ENCODE peak calls at places on chromosomes 1 and 21, in five cellular contexts. One of them, this sample, is unnamed.

GRCh38 chr1:201252833-201253810 is 30.2 kb upstream of the PKP1 start:
- DNase-seq in PC-9: no peak
- DNase-seq in kidney: peak; percentile 65
- DNase-seq in fibroblast of the aortic adventitia: no peak
- DNase-seq in NB4: no peak
- DNase-seq in this sample: no peak

GRCh38 chr1:23563003-23563402 is 3.7 kb upstream of the ID3 start:
- DNase-seq in PC-9: no peak
- DNase-seq in kidney: no peak
- DNase-seq in fibroblast of the aortic adventitia: peak; percentile 44
- DNase-seq in NB4: no peak
- DNase-seq in this sample: no peak

GRCh38 chr1:219402925-219403324 is 210.0 kb downstream of the ZC3H11B start:
- DNase-seq in PC-9: no peak
- DNase-seq in kidney: no peak
- DNase-seq in fibroblast of the aortic adventitia: no peak
- DNase-seq in NB4: no peak
- DNase-seq in this sample: no peak

GRCh38 chr21:38095220-38095619 is 161.6 kb upstream of the KCNJ15 start:
- DNase-seq in PC-9: no peak
- DNase-seq in kidney: no peak
- DNase-seq in fibroblast of the aortic adventitia: no peak
- DNase-seq in NB4: no peak
- DNase-seq in this sample: no peak

GRCh38 chr1:154923695-154924094 is 12.8 kb downstream of the PMVK start:
- DNase-seq in PC-9: no peak
- DNase-seq in kidney: peak; percentile 29
- DNase-seq in fibroblast of the aortic adventitia: no peak
- DNase-seq in NB4: no peak
- DNase-seq in this sample: no peak

GRCh38 chr21:16983425-16983824 is 529.4 kb upstream of the CXADR start:
- DNase-seq in PC-9: no peak
- DNase-seq in kidney: no peak
- DNase-seq in fibroblast of the aortic adventitia: no peak
- DNase-seq in NB4: no peak
- DNase-seq in this sample: no peak

GRCh38 chr1:198934901-198935301 is 296.1 kb downstream of the PTPRC start:
- DNase-seq in PC-9: peak; percentile 37
- DNase-seq in kidney: no peak
- DNase-seq in fibroblast of the aortic adventitia: no peak
- DNase-seq in NB4: peak; percentile 77
- DNase-seq in this sample: no peak

GRCh38 chr1:226104671-226105121 is 42.2 kb downstream of the H3-3A start:
- DNase-seq in PC-9: no peak
- DNase-seq in kidney: no peak
- DNase-seq in fibroblast of the aortic adventitia: no peak
- DNase-seq in NB4: no peak
- DNase-seq in this sample: no peak

GRCh38 chr1:36112823-36113222 is 12.2 kb downstream of the COL8A2 start:
- DNase-seq in PC-9: no peak
- DNase-seq in kidney: no peak
- DNase-seq in fibroblast of the aortic adventitia: no peak
- DNase-seq in NB4: no peak
- DNase-seq in this sample: no peak

GRCh38 chr21:17727361-17727760 is 91.8 kb downstream of the C21orf91 start:
- DNase-seq in PC-9: no peak
- DNase-seq in kidney: no peak
- DNase-seq in fibroblast of the aortic adventitia: no peak
- DNase-seq in NB4: no peak
- DNase-seq in this sample: no peak

GRCh38 chr1:180662709-180663108 is 30.9 kb downstream of the XPR1 start:
- DNase-seq in PC-9: no peak
- DNase-seq in kidney: no peak
- DNase-seq in fibroblast of the aortic adventitia: peak; percentile 5
- DNase-seq in NB4: no peak
- DNase-seq in this sample: no peak

GRCh38 chr1:41404308-41404755 is 43.1 kb downstream of the FOXO6 start:
- DNase-seq in PC-9: peak; percentile 54
- DNase-seq in kidney: no peak
- DNase-seq in fibroblast of the aortic adventitia: no peak
- DNase-seq in NB4: peak; percentile 34
- DNase-seq in this sample: peak; percentile 23

GRCh38 chr1:178973671-178974091 is 52.0 kb upstream of the FAM20B start:
- DNase-seq in PC-9: no peak
- DNase-seq in kidney: no peak
- DNase-seq in fibroblast of the aortic adventitia: no peak
- DNase-seq in NB4: no peak
- DNase-seq in this sample: no peak

GRCh38 chr1:81832573-81832972 is 31.8 kb downstream of the ADGRL2 start:
- DNase-seq in PC-9: no peak
- DNase-seq in kidney: no peak
- DNase-seq in fibroblast of the aortic adventitia: peak; percentile 91
- DNase-seq in NB4: no peak
- DNase-seq in this sample: no peak

GRCh38 chr1:247376659-247377058 is 39.3 kb upstream of the NLRP3 start:
- DNase-seq in PC-9: no peak
- DNase-seq in kidney: no peak
- DNase-seq in fibroblast of the aortic adventitia: no peak
- DNase-seq in NB4: no peak
- DNase-seq in this sample: no peak

GRCh38 chr1:91997607-91998195 is 32.1 kb upstream of the EPHX4 start:
- DNase-seq in PC-9: peak; percentile 64
- DNase-seq in kidney: no peak
- DNase-seq in fibroblast of the aortic adventitia: peak; percentile 64
- DNase-seq in NB4: peak; percentile 71
- DNase-seq in this sample: peak; percentile 5

GRCh38 chr1:198713081-198713480 is 74.2 kb downstream of the PTPRC start:
- DNase-seq in PC-9: no peak
- DNase-seq in kidney: no peak
- DNase-seq in fibroblast of the aortic adventitia: peak; percentile 16
- DNase-seq in NB4: peak; percentile 8
- DNase-seq in this sample: no peak

DNA sequence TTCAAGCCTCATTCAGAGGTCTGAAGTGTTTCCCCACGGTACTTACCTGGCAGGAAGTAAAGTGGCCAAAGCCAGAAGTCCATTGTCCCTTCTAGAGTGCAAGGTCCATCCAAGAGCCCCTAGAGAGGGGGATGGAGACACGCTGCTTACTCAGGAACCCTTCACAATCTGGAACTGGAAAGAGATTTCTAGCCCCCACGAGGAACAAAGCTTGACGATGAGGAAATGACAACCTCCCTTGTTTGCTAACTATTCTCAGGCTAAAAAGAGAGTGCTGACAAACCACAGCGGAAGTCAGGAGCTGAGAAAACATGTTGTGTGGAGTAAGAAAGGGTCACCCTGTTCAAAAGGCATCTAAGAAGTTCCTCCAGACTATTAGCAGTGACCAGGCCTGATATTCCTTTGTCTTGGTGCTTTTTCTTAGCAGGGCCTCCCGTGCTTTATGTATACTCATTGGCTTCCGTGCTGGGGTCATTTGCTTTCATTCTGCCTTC is at the start of gene FCMR:
- DNase-seq in PC-9: no peak
- DNase-seq in kidney: peak; percentile 7
- DNase-seq in fibroblast of the aortic adventitia: no peak
- DNase-seq in NB4: peak; percentile 63
- DNase-seq in this sample: no peak
- H3K4me3 ChIP-seq in PC-9: no peak within 1 kb of the TSS
- H3K4me3 ChIP-seq in kidney: no peak within 1 kb of the TSS
- H3K4me3 ChIP-seq in fibroblast of the aortic adventitia: no peak within 1 kb of the TSS
- H3K4me3 ChIP-seq in NB4: no peak within 1 kb of the TSS
- H3K4me3 ChIP-seq in this sample: no peak within 1 kb of the TSS

DNA sequence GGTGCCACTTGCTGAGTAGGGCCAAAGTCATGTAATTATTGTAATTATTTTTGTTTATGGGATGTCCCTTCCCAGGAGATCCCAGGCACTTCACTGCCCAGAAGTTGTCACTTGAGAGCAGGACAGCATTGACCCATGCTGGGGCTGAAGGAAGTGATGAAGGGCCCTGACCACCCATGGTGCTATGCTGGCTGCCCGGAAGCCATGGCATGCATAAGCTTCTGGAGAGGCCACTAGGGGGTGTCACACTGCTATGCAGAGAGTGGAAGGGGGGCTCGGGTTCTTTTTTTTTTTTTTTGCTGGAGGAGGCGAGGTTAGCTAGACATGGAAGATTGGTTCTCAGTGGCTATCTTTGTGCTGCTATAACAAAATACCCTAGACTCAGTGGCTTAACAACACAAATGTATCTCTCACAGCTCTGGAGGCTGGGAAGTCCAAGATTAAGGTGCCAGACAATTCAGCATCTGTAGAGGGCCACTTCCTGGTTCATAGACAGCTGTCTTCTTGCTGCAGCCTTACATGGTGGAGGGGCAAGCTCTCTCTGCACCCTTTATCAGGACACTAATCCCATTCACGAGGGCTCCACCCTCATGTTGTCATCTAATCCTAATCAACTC is 84.9 kb downstream of the CNIH3 start:
- DNase-seq in PC-9: no peak
- DNase-seq in kidney: no peak
- DNase-seq in fibroblast of the aortic adventitia: peak; percentile 44
- DNase-seq in NB4: peak; percentile 68
- DNase-seq in this sample: peak; percentile 24
- TF ChIP-seq CTCF in PC-9: peak; percentile 58
- TF ChIP-seq CTCF in kidney: no peak
- TF ChIP-seq CTCF in fibroblast of the aortic adventitia: peak; percentile 53
- TF ChIP-seq CTCF in NB4: peak; percentile 79
- TF ChIP-seq CTCF in this sample: peak; percentile 20

DNA sequence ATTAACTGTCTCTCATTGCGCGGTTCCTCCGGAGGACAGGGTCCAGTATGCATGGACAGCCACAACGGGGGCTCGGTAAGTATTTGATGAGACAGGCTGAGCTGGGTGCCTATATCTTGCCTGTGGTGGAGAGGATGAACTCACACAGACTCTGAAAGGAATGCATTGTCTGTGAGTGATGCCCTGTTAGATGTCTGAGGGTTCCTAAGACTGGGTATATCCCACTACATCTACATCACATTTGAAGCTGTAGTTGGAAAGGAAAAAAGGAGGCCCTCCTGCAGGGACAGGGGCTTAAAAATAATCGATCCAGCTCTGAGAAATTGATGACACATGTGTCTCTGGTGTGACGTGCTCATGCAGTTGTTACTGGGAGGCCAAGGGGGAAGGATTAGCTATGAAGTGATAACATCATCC is 1.9 kb downstream of the ADARB1 start:
- DNase-seq in PC-9: no peak
- DNase-seq in kidney: no peak
- DNase-seq in fibroblast of the aortic adventitia: no peak
- DNase-seq in NB4: peak; percentile 29
- DNase-seq in this sample: no peak
- H3K4me3 ChIP-seq in PC-9: peak overlapping the region; percentile 51
- H3K4me3 ChIP-seq in kidney: no peak overlapping the region
- H3K4me3 ChIP-seq in fibroblast of the aortic adventitia: no peak overlapping the region
- H3K4me3 ChIP-seq in NB4: no peak overlapping the region
- H3K4me3 ChIP-seq in this sample: no peak overlapping the region

DNA sequence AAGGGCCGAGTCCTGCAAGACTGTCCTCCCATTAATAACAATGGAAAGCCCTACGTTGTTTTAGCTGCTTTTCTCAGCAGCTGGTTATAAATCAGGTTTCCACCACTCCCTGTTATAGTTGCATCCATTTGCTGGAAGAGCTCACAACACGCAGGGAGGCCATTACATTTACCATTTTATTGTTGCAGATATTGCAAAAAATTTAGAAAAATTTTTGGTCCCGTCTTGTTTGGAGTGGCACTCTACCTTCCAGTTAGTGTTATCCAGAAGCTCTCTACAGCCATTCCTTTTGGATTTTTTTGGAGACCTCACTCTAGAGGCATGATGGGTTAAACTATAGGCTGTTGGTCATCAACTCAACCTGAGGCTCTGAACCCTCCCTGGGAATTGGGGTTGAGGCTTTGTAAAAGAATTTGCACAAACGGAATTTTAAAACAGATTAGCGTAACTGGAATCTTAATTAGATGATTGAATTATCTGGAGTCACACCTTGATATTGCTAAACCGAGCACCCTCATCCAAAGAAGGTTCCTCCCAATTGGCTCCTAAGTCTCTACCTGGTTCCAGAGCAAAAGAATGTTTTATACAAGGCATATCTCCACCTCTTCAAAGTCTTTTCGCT is 1532.0 kb upstream of the TPTE start:
- DNase-seq in PC-9: peak; percentile 31
- DNase-seq in kidney: no peak
- DNase-seq in fibroblast of the aortic adventitia: no peak
- DNase-seq in NB4: no peak
- DNase-seq in this sample: no peak
- TF ChIP-seq CTCF in PC-9: no peak
- TF ChIP-seq CTCF in kidney: no peak
- TF ChIP-seq CTCF in fibroblast of the aortic adventitia: no peak
- TF ChIP-seq CTCF in NB4: no peak
- TF ChIP-seq CTCF in this sample: no peak

GRCh38 chr21:42056996-42057689 is 14.0 kb upstream of the UMODL1 start:
- DNase-seq in PC-9: peak; percentile 90
- DNase-seq in kidney: peak; percentile 66
- DNase-seq in fibroblast of the aortic adventitia: peak; percentile 86
- DNase-seq in NB4: no peak
- DNase-seq in this sample: no peak
- H3K4me3 ChIP-seq in PC-9: peak overlapping the region; percentile 51
- H3K4me3 ChIP-seq in kidney: no peak overlapping the region
- H3K4me3 ChIP-seq in fibroblast of the aortic adventitia: no peak overlapping the region
- H3K4me3 ChIP-seq in NB4: no peak overlapping the region
- H3K4me3 ChIP-seq in this sample: no peak overlapping the region

GRCh38 chr1:20988943-20989342 is 187.8 kb downstream of the EIF4G3 start:
- DNase-seq in PC-9: no peak
- DNase-seq in kidney: no peak
- DNase-seq in fibroblast of the aortic adventitia: no peak
- DNase-seq in NB4: no peak
- DNase-seq in this sample: no peak
- TF ChIP-seq CTCF in PC-9: no peak
- TF ChIP-seq CTCF in kidney: no peak
- TF ChIP-seq CTCF in fibroblast of the aortic adventitia: no peak
- TF ChIP-seq CTCF in NB4: no peak
- TF ChIP-seq CTCF in this sample: no peak

DNA sequence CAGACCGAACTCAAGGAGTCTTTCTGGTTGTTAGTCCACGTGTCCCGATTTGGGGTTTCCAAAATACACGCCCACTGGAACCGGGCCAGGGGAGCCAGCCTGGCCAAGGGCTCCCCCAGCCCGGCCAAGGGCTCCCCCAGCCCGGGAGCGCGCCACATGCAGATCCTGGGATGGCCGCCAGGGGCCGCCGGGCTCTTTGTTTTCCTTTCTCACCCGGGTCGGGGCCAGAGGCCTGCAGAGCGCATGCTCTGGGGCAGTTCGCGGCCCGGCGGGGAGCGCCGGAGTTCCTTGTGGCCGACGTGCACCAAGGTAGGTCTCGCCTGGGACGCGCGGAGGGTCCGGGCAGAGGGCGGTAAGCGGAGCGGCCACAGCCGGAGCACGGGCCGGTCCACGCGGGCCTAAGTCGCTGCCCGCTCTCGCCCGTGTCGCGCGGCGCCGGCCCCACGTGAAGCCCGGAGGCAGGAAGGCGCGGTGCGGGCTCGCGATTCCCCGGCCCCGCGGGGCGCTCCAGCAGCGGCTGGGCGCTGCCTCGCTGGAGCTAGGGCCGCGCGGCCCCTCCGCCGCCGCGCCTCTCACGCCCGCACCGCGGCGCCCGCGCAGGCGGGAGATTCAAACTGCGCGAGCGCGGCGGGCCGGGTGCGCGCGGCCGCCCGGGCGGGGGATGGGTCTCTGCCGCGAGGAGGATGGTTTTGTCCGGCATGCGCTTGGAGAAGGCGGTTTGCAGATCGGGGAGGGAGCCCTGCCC is 12.3 kb downstream of the RCC1 start:
- DNase-seq in PC-9: peak; percentile 66
- DNase-seq in kidney: peak; percentile 96
- DNase-seq in fibroblast of the aortic adventitia: peak; percentile 85
- DNase-seq in NB4: peak; percentile 92
- DNase-seq in this sample: peak; percentile 92
- H3K4me3 ChIP-seq in PC-9: peak overlapping the region; percentile 93
- H3K4me3 ChIP-seq in kidney: peak overlapping the region; percentile 61
- H3K4me3 ChIP-seq in fibroblast of the aortic adventitia: peak overlapping the region; percentile 79
- H3K4me3 ChIP-seq in NB4: peak overlapping the region; percentile 92
- H3K4me3 ChIP-seq in this sample: peak overlapping the region; percentile 70